ENCODE peak calls at places on chromosomes 3 and 15, in six cellular contexts. One of them, this sample, is unnamed.

GRCh38 chr3:170910542-170910941 is 2.1 kb upstream of the EIF5A2 start:
- DNase-seq in sigmoid colon: no peak
- DNase-seq in B cell: no peak
- DNase-seq in ovary: no peak
- DNase-seq in epithelial cell of esophagus: peak
- DNase-seq in AG10803: no peak
- DNase-seq in this sample: no peak

GRCh38 chr15:69038508-69038907 is 24.0 kb downstream of the NOX5 start:
- DNase-seq in AG10803: no peak
- DNase-seq in sigmoid colon: no peak
- DNase-seq in B cell: no peak
- DNase-seq in epithelial cell of esophagus: no peak
- DNase-seq in ovary: no peak
- DNase-seq in this sample: no peak

GRCh38 chr3:131174752-131175151 is 148.1 kb downstream of the NEK11 start:
- DNase-seq in sigmoid colon: no peak
- DNase-seq in AG10803: peak
- DNase-seq in ovary: no peak
- DNase-seq in epithelial cell of esophagus: peak
- DNase-seq in B cell: no peak
- DNase-seq in this sample: no peak

GRCh38 chr3:65019412-65020093 is 331.8 kb upstream of the ADAMTS9 start:
- DNase-seq in ovary: no peak
- DNase-seq in sigmoid colon: no peak
- DNase-seq in AG10803: no peak
- DNase-seq in epithelial cell of esophagus: peak
- DNase-seq in B cell: no peak
- DNase-seq in this sample: no peak

GRCh38 chr3:181974198-181974597 is 262.5 kb downstream of the SOX2 start:
- DNase-seq in sigmoid colon: no peak
- DNase-seq in ovary: no peak
- DNase-seq in epithelial cell of esophagus: peak
- DNase-seq in B cell: no peak
- DNase-seq in AG10803: no peak
- DNase-seq in this sample: no peak

GRCh38 chr15:38991701-38992100 is 427.1 kb upstream of the RASGRP1 start:
- DNase-seq in ovary: no peak
- DNase-seq in sigmoid colon: no peak
- DNase-seq in epithelial cell of esophagus: no peak
- DNase-seq in B cell: no peak
- DNase-seq in AG10803: peak
- DNase-seq in this sample: no peak

GRCh38 chr3:177852001-177852400 is 654.7 kb upstream of the TBL1XR1 start:
- DNase-seq in ovary: no peak
- DNase-seq in AG10803: no peak
- DNase-seq in B cell: no peak
- DNase-seq in sigmoid colon: no peak
- DNase-seq in epithelial cell of esophagus: no peak
- DNase-seq in this sample: no peak

GRCh38 chr3:64748244-64748894 is 60.6 kb upstream of the ADAMTS9 start:
- DNase-seq in sigmoid colon: no peak
- DNase-seq in epithelial cell of esophagus: no peak
- DNase-seq in ovary: no peak
- DNase-seq in AG10803: no peak
- DNase-seq in B cell: no peak
- DNase-seq in this sample: no peak

GRCh38 chr3:18047052-18047451 is 304.6 kb upstream of the TBC1D5 start:
- DNase-seq in B cell: no peak
- DNase-seq in sigmoid colon: no peak
- DNase-seq in AG10803: peak
- DNase-seq in epithelial cell of esophagus: no peak
- DNase-seq in ovary: no peak
- DNase-seq in this sample: no peak

GRCh38 chr15:69997701-69998273 is 99.9 kb downstream of the TLE3 start:
- DNase-seq in epithelial cell of esophagus: peak
- DNase-seq in sigmoid colon: no peak
- DNase-seq in B cell: peak
- DNase-seq in AG10803: peak
- DNase-seq in ovary: no peak
- DNase-seq in this sample: no peak

GRCh38 chr3:49882182-49882581 is 12.5 kb upstream of the CAMKV start:
- DNase-seq in sigmoid colon: no peak
- DNase-seq in AG10803: no peak
- DNase-seq in ovary: peak
- DNase-seq in B cell: no peak
- DNase-seq in epithelial cell of esophagus: no peak
- DNase-seq in this sample: no peak

GRCh38 chr15:31155136-31155535 is 53.6 kb upstream of the TRPM1 start:
- DNase-seq in B cell: no peak
- DNase-seq in sigmoid colon: no peak
- DNase-seq in AG10803: no peak
- DNase-seq in ovary: no peak
- DNase-seq in epithelial cell of esophagus: no peak
- DNase-seq in this sample: no peak

GRCh38 chr15:31156808-31157207 is 55.3 kb upstream of the TRPM1 start:
- DNase-seq in sigmoid colon: no peak
- DNase-seq in ovary: no peak
- DNase-seq in epithelial cell of esophagus: no peak
- DNase-seq in AG10803: no peak
- DNase-seq in B cell: no peak
- DNase-seq in this sample: no peak

GRCh38 chr15:31157644-31158069 is 56.1 kb upstream of the TRPM1 start:
- DNase-seq in sigmoid colon: no peak
- DNase-seq in ovary: no peak
- DNase-seq in AG10803: no peak
- DNase-seq in epithelial cell of esophagus: no peak
- DNase-seq in B cell: no peak
- DNase-seq in this sample: no peak

GRCh38 chr15:31153531-31153930 is 52.0 kb upstream of the TRPM1 start:
- DNase-seq in epithelial cell of esophagus: peak
- DNase-seq in sigmoid colon: no peak
- DNase-seq in B cell: no peak
- DNase-seq in AG10803: no peak
- DNase-seq in ovary: no peak
- DNase-seq in this sample: no peak

DNA sequence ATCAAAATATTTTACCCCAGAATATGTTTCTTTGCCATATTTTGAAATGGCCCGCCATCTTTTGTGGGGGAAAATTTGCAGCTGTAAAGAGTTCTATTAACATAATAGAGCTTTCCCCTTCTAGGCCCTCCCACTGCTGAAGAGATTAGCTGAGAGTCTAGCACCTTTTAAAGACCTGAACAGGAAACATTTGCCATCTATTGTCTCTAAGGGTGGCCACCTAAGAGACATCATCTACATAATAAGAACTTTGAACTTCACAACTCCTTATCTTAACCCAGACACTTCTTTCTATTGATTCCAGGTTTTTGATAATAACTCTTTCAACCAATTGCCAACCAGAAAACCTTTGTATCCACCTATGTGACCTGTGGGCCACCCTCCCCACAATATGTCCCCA is 54.7 kb upstream of the TRPM1 start:
- DNase-seq in ovary: no peak
- DNase-seq in B cell: no peak
- DNase-seq in epithelial cell of esophagus: no peak
- DNase-seq in sigmoid colon: no peak
- DNase-seq in AG10803: no peak
- DNase-seq in this sample: no peak
- TF ChIP-seq CTCF in ovary: no peak
- TF ChIP-seq CTCF in B cell: no peak
- TF ChIP-seq CTCF in epithelial cell of esophagus: no peak
- TF ChIP-seq CTCF in sigmoid colon: no peak
- TF ChIP-seq CTCF in AG10803: no peak
- TF ChIP-seq CTCF in this sample: no peak

GRCh38 chr3:25662921-25663320 is 1.8 kb downstream of the TOP2B start:
- DNase-seq in AG10803: peak
- DNase-seq in epithelial cell of esophagus: no peak
- DNase-seq in B cell: no peak
- DNase-seq in sigmoid colon: no peak
- DNase-seq in ovary: no peak
- DNase-seq in this sample: no peak

GRCh38 chr3:25664810-25665645 is at the start of gene TOP2B:
- DNase-seq in sigmoid colon: peak
- DNase-seq in AG10803: peak
- DNase-seq in epithelial cell of esophagus: peak
- DNase-seq in ovary: peak
- DNase-seq in B cell: peak
- DNase-seq in this sample: peak

GRCh38 chr3:25663324-25664065 is 1.2 kb downstream of the TOP2B start:
- DNase-seq in B cell: peak
- DNase-seq in AG10803: peak
- DNase-seq in ovary: no peak
- DNase-seq in epithelial cell of esophagus: peak
- DNase-seq in sigmoid colon: no peak
- DNase-seq in this sample: peak

GRCh38 chr3:25664066-25664809 is 469 bp downstream of the TOP2B start:
- DNase-seq in B cell: peak
- DNase-seq in epithelial cell of esophagus: peak
- DNase-seq in AG10803: peak
- DNase-seq in ovary: peak
- DNase-seq in sigmoid colon: peak
- DNase-seq in this sample: peak

DNA sequence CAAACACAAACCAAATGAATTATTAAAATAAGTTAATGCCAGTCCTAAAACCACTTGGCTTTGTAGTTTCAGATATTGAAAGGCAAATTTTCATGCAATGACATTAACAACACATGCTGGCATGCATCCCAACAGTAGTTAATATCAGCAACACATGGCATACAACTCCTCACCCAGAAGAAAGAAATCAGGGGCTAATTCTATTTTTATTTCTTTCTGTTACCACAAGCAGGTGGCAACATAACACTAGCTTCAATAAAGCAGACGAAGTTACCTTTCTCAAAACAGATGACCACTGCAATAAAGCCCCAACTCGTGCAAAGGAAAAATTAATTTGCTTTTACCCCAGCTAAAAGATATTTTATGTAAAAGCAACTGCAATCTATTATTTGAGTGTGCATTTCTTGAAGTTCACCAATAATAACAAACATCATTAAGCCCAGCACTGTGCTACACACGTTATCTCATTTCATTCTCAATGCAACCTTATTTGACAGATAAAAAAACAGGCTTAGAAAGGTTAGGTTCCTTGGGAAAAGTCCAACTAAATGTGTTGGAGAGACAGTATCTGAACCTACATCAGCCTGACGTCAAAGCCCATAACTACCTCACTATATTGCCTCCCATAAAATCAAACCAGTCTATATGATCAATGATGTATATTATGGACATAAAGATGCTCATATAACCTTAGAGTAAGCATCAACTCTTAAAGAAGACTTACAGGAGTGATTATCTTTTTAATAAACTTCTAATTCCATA is 2.8 kb downstream of the TOP2B start:
- DNase-seq in ovary: no peak
- DNase-seq in B cell: no peak
- DNase-seq in epithelial cell of esophagus: peak
- DNase-seq in AG10803: peak
- DNase-seq in sigmoid colon: no peak
- DNase-seq in this sample: no peak
- TF ChIP-seq CTCF in ovary: no peak
- TF ChIP-seq CTCF in B cell: peak
- TF ChIP-seq CTCF in epithelial cell of esophagus: no peak
- TF ChIP-seq CTCF in AG10803: peak
- TF ChIP-seq CTCF in sigmoid colon: no peak
- TF ChIP-seq CTCF in this sample: no peak

GRCh38 chr3:172448661-172449467 is 608 bp upstream of the GHSR start:
- DNase-seq in AG10803: no peak
- DNase-seq in ovary: no peak
- DNase-seq in sigmoid colon: no peak
- DNase-seq in B cell: no peak
- DNase-seq in epithelial cell of esophagus: no peak
- DNase-seq in this sample: peak

GRCh38 chr3:172454180-172454579 is 5.9 kb upstream of the GHSR start:
- DNase-seq in AG10803: no peak
- DNase-seq in B cell: no peak
- DNase-seq in ovary: no peak
- DNase-seq in sigmoid colon: no peak
- DNase-seq in epithelial cell of esophagus: peak
- DNase-seq in this sample: no peak

GRCh38 chr3:172446198-172446597 is 2.1 kb downstream of the GHSR start:
- DNase-seq in B cell: no peak
- DNase-seq in epithelial cell of esophagus: no peak
- DNase-seq in AG10803: no peak
- DNase-seq in sigmoid colon: no peak
- DNase-seq in ovary: no peak
- DNase-seq in this sample: no peak

GRCh38 chr3:172447611-172448579 is at the start of gene GHSR:
- DNase-seq in ovary: no peak
- DNase-seq in epithelial cell of esophagus: no peak
- DNase-seq in AG10803: no peak
- DNase-seq in B cell: no peak
- DNase-seq in sigmoid colon: no peak
- DNase-seq in this sample: peak

DNA sequence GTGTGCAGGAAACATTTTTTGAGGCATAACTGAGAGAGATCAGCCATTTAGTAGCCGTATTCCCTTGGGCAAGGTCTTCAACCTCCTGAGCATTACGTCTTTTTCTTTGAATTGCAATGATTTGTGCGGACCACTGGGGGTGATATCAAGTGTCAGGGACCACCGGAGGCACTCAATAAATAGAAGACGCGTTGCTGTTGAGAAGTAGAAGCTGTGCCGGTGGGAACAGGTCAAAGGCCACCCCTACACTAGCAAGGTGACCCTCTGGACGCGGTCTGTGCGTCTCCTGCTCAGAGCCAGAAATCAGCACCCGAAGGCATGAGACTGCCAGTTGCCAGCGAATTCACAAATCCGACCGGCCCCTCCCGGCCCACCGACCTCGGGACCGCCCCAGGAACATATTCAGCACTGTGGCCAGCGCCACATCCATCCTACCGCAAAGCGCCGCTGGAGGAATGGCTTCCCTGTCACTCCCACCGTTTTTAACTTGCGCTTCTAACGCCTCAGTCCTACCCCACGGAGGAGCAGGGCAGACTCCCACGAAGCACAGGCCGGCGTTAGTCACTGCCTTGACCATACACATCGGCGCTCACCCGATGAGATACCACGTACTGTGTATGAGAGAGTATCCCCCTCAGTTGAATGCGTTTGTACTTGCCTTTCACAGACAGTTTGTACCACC is 1.4 kb upstream of the GHSR start:
- DNase-seq in ovary: no peak
- DNase-seq in epithelial cell of esophagus: peak
- DNase-seq in sigmoid colon: no peak
- DNase-seq in B cell: no peak
- DNase-seq in AG10803: peak
- DNase-seq in this sample: peak
- TF ChIP-seq CTCF in ovary: no peak
- TF ChIP-seq CTCF in epithelial cell of esophagus: no peak
- TF ChIP-seq CTCF in sigmoid colon: no peak
- TF ChIP-seq CTCF in B cell: no peak
- TF ChIP-seq CTCF in AG10803: no peak
- TF ChIP-seq CTCF in this sample: no peak

DNA sequence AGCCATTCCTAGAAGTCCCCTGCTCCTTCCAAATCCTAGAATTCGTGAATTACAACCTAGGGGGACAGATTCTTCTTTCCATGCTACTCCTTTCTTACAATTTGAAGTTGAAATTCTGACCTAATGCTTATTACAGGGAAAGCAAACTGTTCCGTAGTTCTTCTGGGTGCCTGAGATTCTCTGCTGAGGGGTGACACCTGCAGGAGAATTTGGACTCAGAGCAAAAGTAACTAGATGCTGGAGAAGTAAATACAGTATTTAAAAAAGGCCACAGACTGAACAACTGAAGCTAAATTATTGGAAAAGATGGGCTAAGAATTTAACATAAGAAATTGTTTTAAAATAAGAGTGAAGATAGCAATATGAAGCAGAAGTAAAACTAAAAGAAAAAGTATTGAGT is 37.9 kb downstream of the ACAD9 start:
- DNase-seq in AG10803: peak
- DNase-seq in epithelial cell of esophagus: no peak
- DNase-seq in B cell: no peak
- DNase-seq in ovary: no peak
- DNase-seq in sigmoid colon: no peak
- DNase-seq in this sample: no peak
- TF ChIP-seq CTCF in AG10803: peak
- TF ChIP-seq CTCF in epithelial cell of esophagus: peak
- TF ChIP-seq CTCF in B cell: no peak
- TF ChIP-seq CTCF in ovary: no peak
- TF ChIP-seq CTCF in sigmoid colon: no peak
- TF ChIP-seq CTCF in this sample: peak